ENCODE peak calls at places on chromosomes 4 and X, in six cellular contexts. N is activated CD4-positive, alpha-beta T cell treated with anti-CD3 and anti-CD28 coated beads for 4 hours; A is GM13977; I is NCI-H2171 treated with DMSO at 0.1 percent for 48 hours; K is retinal pigment epithelial cell; W is keratinocyte. E is an unnamed sample.

GRCh38 chr4:148023782-148024181 is 291.9 kb downstream of the ARHGAP10 start:
- DNase-seq in N (no peak), A (no peak), I (no peak), K (no peak), W (no peak), E (no peak)

GRCh38 chr4:183959349-183959748 is 54.2 kb downstream of the STOX2 start:
- DNase-seq in N (no peak), A (no peak), I (no peak), K (no peak), W (no peak), E (no peak)

GRCh38 chr4:34108456-34108855 is 2135.9 kb downstream of the ARAP2 start:
- DNase-seq in N (no peak), A (no peak), I (no peak), K (no peak), W (no peak), E (no peak)

GRCh38 chrX:109655802-109656201 is 30.8 kb upstream of the KCNE5 start:
- DNase-seq in N (no peak), A (no peak), I (no peak), K (no peak), W (no peak), E (no peak)

GRCh38 chr4:81071013-81071412 is 40.5 kb downstream of the BMP3 start:
- DNase-seq in N (no peak), A (no peak), I (no peak), K (no peak), W (no peak), E (no peak)

GRCh38 chr4:156827519-156827918 is 144.1 kb downstream of the PDGFC start:
- DNase-seq in N (no peak), A (no peak), I (no peak), K (no peak), W (no peak), E (no peak)

GRCh38 chrX:125131146-125131545 is 188.5 kb upstream of the TEX13C start:
- DNase-seq in N (no peak), A (no peak), I (no peak), K (no peak), W (no peak), E (peak)

GRCh38 chrX:17414839-17415238 is 39.8 kb downstream of the NHS start:
- DNase-seq in N (no peak), A (no peak), I (no peak), K (no peak), W (no peak), E (no peak)

GRCh38 chr4:52853351-52853750 is 8.8 kb upstream of the RASL11B start:
- DNase-seq in N (no peak), A (no peak), I (no peak), K (no peak), W (no peak), E (no peak)

GRCh38 chr4:14771504-14772175 is 230.6 kb upstream of the CPEB2 start:
- DNase-seq in N (no peak), A (no peak), I (no peak), K (no peak), W (peak), E (no peak)

GRCh38 chr4:78545275-78546246 is 6.0 kb upstream of the ANXA3 start:
- DNase-seq in N (no peak), A (no peak), I (no peak), K (peak), W (no peak), E (no peak)

GRCh38 chr4:40686081-40686913 is 56.6 kb upstream of the RBM47 start:
- DNase-seq in N (no peak), A (no peak), I (peak), K (no peak), W (no peak), E (no peak)

GRCh38 chr4:186915816-186916215 is 192.2 kb upstream of the FAT1 start:
- DNase-seq in N (no peak), A (no peak), I (no peak), K (no peak), W (no peak), E (no peak)

GRCh38 chr4:78552398-78553396 is 1.1 kb downstream of the ANXA3 start:
- DNase-seq in N (no peak), A (no peak), I (peak), K (peak), W (peak), E (no peak)

GRCh38 chr4:86730310-86730709 is 118.9 kb downstream of the SLC10A6 start:
- DNase-seq in N (no peak), A (no peak), I (no peak), K (no peak), W (no peak), E (no peak)

GRCh38 chr4:16745009-16745408 is 153.4 kb downstream of the LDB2 start:
- DNase-seq in N (no peak), A (no peak), I (no peak), K (peak), W (no peak), E (no peak)

GRCh38 chrX:145068450-145068849 is 178.9 kb upstream of the SPANXN1 start:
- DNase-seq in N (no peak), A (no peak), I (no peak), K (no peak), W (no peak), E (no peak)

GRCh38 chr4:46930866-46931265 is 21.8 kb upstream of the COX7B2 start:
- DNase-seq in N (no peak), A (no peak), I (no peak), K (no peak), W (no peak), E (no peak)

GRCh38 chr4:122826596-122827257 is at the start of gene FGF2:
- DNase-seq in N (peak), A (peak), I (no peak), K (no peak), W (no peak), E (peak)

E was measured in NCI-H524.